ENCODE peak calls at places on chromosomes 4 and X, in six cellular contexts. M, C, K, T, A and D are unnamed samples.

GRCh38 chr4:53646792-53647191 is 55.5 kb upstream of the LNX1 start:
- DNase-seq in A (no peak), C (no peak), M (no peak), T (no peak), K (no peak), D (no peak)

GRCh38 chrX:30296408-30297254 is 12.6 kb downstream of the NR0B1 start:
- DNase-seq in K (no peak), A (no peak), M (no peak), C (no peak), T (no peak), D (no peak)

GRCh38 chr4:61877893-61878292 is 677.8 kb downstream of the ADGRL3 start:
- DNase-seq in K (no peak), C (no peak), M (no peak), T (peak), A (no peak), D (no peak)

GRCh38 chr4:168585168-168586091 is 88.6 kb downstream of the PALLD start:
- DNase-seq in A (peak), K (peak), M (peak), C (peak), T (peak), D (peak)

GRCh38 chrX:154082396-154083133 is 15.0 kb downstream of the MECP2 start:
- DNase-seq in T (peak), M (no peak), C (no peak), A (no peak), K (no peak), D (peak)

GRCh38 chr4:85170241-85170640 is 203.8 kb upstream of the WDFY3 start:
- DNase-seq in K (no peak), T (no peak), M (no peak), A (no peak), C (no peak), D (no peak)

GRCh38 chr4:4693258-4693657 is 151.4 kb upstream of the STX18 start:
- DNase-seq in T (peak), A (no peak), M (no peak), C (no peak), K (no peak), D (peak)

GRCh38 chrX:123740006-123740405 is 7.2 kb upstream of the THOC2 start:
- DNase-seq in C (no peak), K (no peak), A (no peak), M (no peak), T (no peak), D (no peak)

GRCh38 chr4:81562093-81562492 is 90.4 kb upstream of the RASGEF1B start:
- DNase-seq in K (no peak), A (no peak), C (no peak), T (no peak), M (no peak), D (no peak)

GRCh38 chr4:153114771-153115321 is 89.4 kb upstream of the TRIM2 start:
- DNase-seq in C (peak), K (no peak), M (peak), T (peak), A (no peak), D (peak)

GRCh38 chr4:101037938-101038413 is 309.4 kb downstream of the PPP3CA start:
- DNase-seq in A (no peak), M (no peak), T (no peak), C (no peak), K (no peak), D (peak)

GRCh38 chr4:113537183-113537977 is 224.2 kb downstream of the CAMK2D start:
- DNase-seq in T (no peak), C (no peak), K (no peak), M (no peak), A (no peak), D (no peak)

GRCh38 chr4:181597766-181598165 is 645.4 kb upstream of the TENM3 start:
- DNase-seq in C (no peak), K (no peak), T (peak), M (no peak), A (no peak), D (peak)

GRCh38 chr4:55851885-55852284 is 1.6 kb upstream of the EXOC1 start:
- DNase-seq in A (no peak), T (no peak), M (no peak), C (no peak), K (no peak), D (no peak)

GRCh38 chr4:137740192-137740591 is 207.9 kb upstream of the PCDH18 start:
- DNase-seq in M (no peak), K (no peak), T (peak), A (no peak), C (no peak), D (peak)

GRCh38 chr4:122099896-122100295 is 52.2 kb upstream of the BLTP1 start:
- DNase-seq in A (no peak), C (no peak), K (no peak), T (peak), M (no peak), D (peak)

GRCh38 chr4:93203708-93204107 is 624.8 kb upstream of the ATOH1 start:
- DNase-seq in M (no peak), A (no peak), T (no peak), C (no peak), K (no peak), D (no peak)

GRCh38 chr4:181757921-181758320 is 485.3 kb upstream of the TENM3 start:
- DNase-seq in T (no peak), M (no peak), A (no peak), K (no peak), C (no peak), D (no peak)

GRCh38 chr4:8144359-8144758 is 14.3 kb downstream of the ABLIM2 start:
- DNase-seq in A (no peak), K (no peak), M (no peak), T (no peak), C (no peak), D (no peak)

GRCh38 chr4:154507170-154507569 is 15.6 kb upstream of the DCHS2 start:
- DNase-seq in K (no peak), C (no peak), T (no peak), A (no peak), M (no peak), D (no peak)

GRCh38 chrX:148499638-148500427 is 584 bp upstream of the AFF2 start:
- DNase-seq in M (no peak), T (no peak), K (no peak), A (no peak), C (no peak), D (no peak)

GRCh38 chrX:19389217-19389616 is 45.5 kb downstream of the PDHA1 start:
- DNase-seq in K (no peak), T (no peak), A (no peak), M (no peak), C (peak), D (no peak)

GRCh38 chr4:5922556-5922955 is 29.7 kb upstream of the CRMP1 start:
- DNase-seq in C (no peak), T (no peak), K (no peak), A (no peak), M (no peak), D (no peak)

GRCh38 chr4:72767903-72768817 is 199.1 kb upstream of the ADAMTS3 start:
- DNase-seq in M (peak), K (no peak), C (no peak), A (no peak), T (peak), D (peak)

GRCh38 chr4:129109965-129110824 is 14.2 kb downstream of the C4orf33 start:
- DNase-seq in C (no peak), K (no peak), A (no peak), M (no peak), T (no peak), D (no peak)

GRCh38 chr4:153758136-153758535 is 1.7 kb downstream of the RNF175 start:
- DNase-seq in M (no peak), A (no peak), T (no peak), C (no peak), K (no peak), D (no peak)

GRCh38 chr4:637536-637935 is 12.2 kb downstream of the PDE6B start:
- DNase-seq in K (no peak), M (no peak), A (no peak), T (no peak), C (no peak), D (no peak)

GRCh38 chr4:134944115-134944514 is 742.5 kb upstream of the PABPC4L start:
- DNase-seq in A (no peak), K (no peak), T (no peak), M (no peak), C (no peak), D (no peak)

GRCh38 chr4:188008377-188008776 is 12.8 kb downstream of the ZFP42 start:
- DNase-seq in M (peak), K (no peak), A (no peak), T (peak), C (no peak), D (peak)

GRCh38 chr4:91366561-91366960 is 937.2 kb upstream of the GRID2 start:
- DNase-seq in T (no peak), A (no peak), C (no peak), K (no peak), M (no peak), D (no peak)

GRCh38 chr4:77581724-77582123 is 23.9 kb upstream of the CXCL13 start:
- DNase-seq in M (no peak), A (no peak), K (no peak), C (no peak), T (no peak), D (no peak)

GRCh38 chrX:51158261-51158660 is 174.4 kb upstream of the NUDT10 start:
- DNase-seq in T (no peak), K (no peak), A (no peak), C (no peak), M (no peak), D (no peak)

GRCh38 chr4:825063-825968 is 613 bp downstream of the CPLX1 start:
- DNase-seq in A (no peak), K (peak), T (no peak), M (no peak), C (no peak), D (no peak)

GRCh38 chr4:153684182-153685073 is at the start of gene TLR2:
- DNase-seq in A (peak), M (no peak), K (peak), C (peak), T (no peak), D (no peak)

GRCh38 chrX:154374361-154375155 is at the start of gene FLNA:
- DNase-seq in M (no peak), K (peak), T (no peak), A (no peak), C (no peak), D (peak)

GRCh38 chr4:110869114-110869513 is 246.2 kb upstream of the PITX2 start:
- DNase-seq in A (no peak), K (no peak), T (peak), C (no peak), M (peak), D (peak)

GRCh38 chr4:76420311-76420710 is 630 bp downstream of the CCDC158 start:
- DNase-seq in A (no peak), K (no peak), T (no peak), M (no peak), C (no peak), D (no peak)
- H3K4me3 ChIP-seq in A (peak), K (no peak), T (no peak), M (no peak), C (peak), D (peak)

GRCh38 chr4:123408471-123409084 is 12.0 kb downstream of the SPRY1 start:
- DNase-seq in A (no peak), M (no peak), T (peak), K (no peak), C (no peak), D (no peak)

GRCh38 chr4:123406862-123407261 is 10.3 kb downstream of the SPRY1 start:
- DNase-seq in M (no peak), C (no peak), T (no peak), K (no peak), A (no peak), D (no peak)

GRCh38 chr4:123403205-123403604 is 6.6 kb downstream of the SPRY1 start:
- DNase-seq in C (no peak), M (no peak), A (no peak), T (no peak), K (no peak), D (no peak)

GRCh38 chr4:123401466-123402175 is 5.0 kb downstream of the SPRY1 start:
- DNase-seq in C (peak), A (no peak), M (no peak), K (no peak), T (peak), D (no peak)

DNA sequence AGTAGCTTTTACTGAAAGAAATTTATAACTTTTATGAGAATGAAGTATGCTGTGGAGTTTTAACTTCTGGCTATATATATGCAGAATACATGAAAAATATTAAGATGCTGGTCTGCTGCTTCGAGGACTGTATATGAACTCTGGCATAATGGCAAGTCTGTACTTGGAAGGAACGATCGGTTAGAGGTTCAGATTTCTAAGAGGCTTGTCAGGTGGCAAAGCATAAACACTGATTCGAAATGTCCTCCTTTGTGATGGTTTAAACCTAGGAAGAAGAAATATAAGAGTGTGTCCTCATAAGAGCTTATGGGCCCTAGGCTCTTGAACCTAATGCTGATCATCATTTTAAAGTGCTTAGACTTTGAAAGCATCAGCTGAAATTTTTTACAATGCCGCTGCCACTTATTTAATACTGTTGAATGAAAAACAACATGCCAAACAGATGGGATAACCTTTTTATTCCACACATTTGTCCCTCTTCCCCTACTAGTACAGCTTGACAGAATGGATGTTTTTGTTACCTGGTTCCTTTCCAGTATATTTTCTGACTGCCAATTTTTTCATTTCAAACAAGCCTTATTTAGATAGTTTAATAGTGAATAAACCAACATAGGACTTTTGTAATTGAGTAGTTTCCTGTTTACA is 8.7 kb downstream of the SPRY1 start:
- DNase-seq in A (no peak), M (no peak), T (peak), C (no peak), K (no peak), D (no peak)
- H3K4me3 ChIP-seq in A (peak), M (no peak), T (peak), C (peak), K (no peak), D (no peak)

GRCh38 chrX:10023821-10024220 is 56.7 kb downstream of the CLDN34 start:
- DNase-seq in A (no peak), K (no peak), M (no peak), C (no peak), T (no peak), D (no peak)
- H3K4me3 ChIP-seq in A (no peak), K (no peak), M (no peak), C (no peak), T (no peak), D (no peak)

DNA sequence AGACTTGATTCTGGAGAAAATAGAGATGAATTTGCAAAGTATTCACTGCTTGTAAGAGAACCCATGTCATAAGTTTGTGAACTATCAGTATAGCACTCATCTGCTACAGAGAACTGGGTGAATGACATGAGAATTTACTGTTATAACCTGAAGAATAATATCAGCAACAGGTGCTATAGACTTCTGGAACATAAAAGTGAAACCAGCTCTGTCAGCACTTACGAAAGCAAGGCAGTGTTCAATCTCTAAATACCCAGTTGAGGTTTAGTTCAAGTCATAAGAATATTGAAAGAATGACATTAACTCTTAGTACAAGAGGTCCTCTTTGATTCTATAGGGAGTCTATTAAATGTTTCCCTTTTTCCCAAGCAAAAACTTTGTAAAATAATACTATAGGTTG is 232.9 kb upstream of the ANKRD50 start:
- DNase-seq in A (no peak), K (no peak), M (no peak), T (peak), C (no peak), D (no peak)
- H3K4me3 ChIP-seq in A (peak), K (no peak), M (no peak), T (no peak), C (no peak), D (no peak)

GRCh38 chrX:141405486-141405877 is 163.2 kb upstream of the SPANXC start:
- DNase-seq in T (peak), M (no peak), A (no peak), C (no peak), K (no peak), D (no peak)
- H3K4me3 ChIP-seq in T (no peak), M (no peak), A (no peak), C (no peak), K (no peak), D (no peak)

GRCh38 chrX:3585719-3586118 is 127.7 kb downstream of the PRKX start:
- DNase-seq in M (no peak), K (no peak), C (no peak), T (no peak), A (no peak), D (no peak)
- H3K4me3 ChIP-seq in M (no peak), K (no peak), C (no peak), T (no peak), A (no peak), D (no peak)

GRCh38 chr4:86909540-86909939 is 17.3 kb upstream of the C4orf36 start:
- DNase-seq in M (no peak), K (no peak), C (no peak), A (no peak), T (no peak), D (no peak)

GRCh38 chr4:86910369-86910768 is 18.1 kb upstream of the C4orf36 start:
- DNase-seq in K (no peak), T (no peak), A (no peak), C (no peak), M (no peak), D (no peak)

GRCh38 chr4:86910820-86911684 is 18.8 kb upstream of the C4orf36 start:
- DNase-seq in T (peak), K (no peak), C (no peak), A (no peak), M (no peak), D (no peak)

DNA sequence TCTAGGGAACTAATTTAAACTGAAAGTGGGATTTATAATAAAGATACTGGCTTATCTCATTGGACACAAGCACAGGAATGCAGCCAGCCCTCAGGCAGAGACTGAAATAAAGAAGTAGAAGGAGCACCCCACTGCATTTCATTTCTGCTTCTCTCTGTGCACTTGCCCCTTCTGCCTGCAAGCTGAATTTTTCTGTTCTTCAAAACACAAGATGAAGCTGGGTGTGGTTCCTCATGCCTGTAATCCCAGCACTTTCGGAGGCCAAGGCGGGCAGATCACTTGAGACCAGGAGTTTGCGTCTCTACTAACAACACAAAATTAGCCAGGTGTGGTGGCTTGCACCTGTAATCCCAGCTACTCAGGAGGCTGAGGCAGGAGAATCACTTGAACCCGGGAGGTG is 17.7 kb upstream of the C4orf36 start:
- DNase-seq in A (no peak), T (no peak), K (no peak), C (no peak), M (no peak), D (no peak)
- H3K4me3 ChIP-seq in A (no peak), T (no peak), K (no peak), C (no peak), M (no peak), D (no peak)